ENCODE peak calls at places on chromosomes 11 and 22, in six cellular contexts. One of them, this sample, is unnamed. For H3K36me3 and H3K4me1, the result is how much of the 10 kb centered on the place peaks cover.

GRCh38 chr22:22216450-22216959 is 28.1 kb upstream of the VPREB1 start:
- DNase-seq in right atrium auricular region: no peak
- DNase-seq in uterus: no peak
- DNase-seq in CD8-positive, alpha-beta memory T cell: no peak
- DNase-seq in naive thymus-derived CD4-positive, alpha-beta T cell: no peak
- DNase-seq in SJSA1: peak
- DNase-seq in this sample: no peak

GRCh38 chr11:62061356-62062222 is 62.2 kb upstream of the INCENP start:
- DNase-seq in right atrium auricular region: no peak
- DNase-seq in uterus: no peak
- DNase-seq in CD8-positive, alpha-beta memory T cell: no peak
- DNase-seq in SJSA1: no peak
- DNase-seq in naive thymus-derived CD4-positive, alpha-beta T cell: no peak
- DNase-seq in this sample: no peak

GRCh38 chr11:3156282-3156660 is 8.8 kb downstream of the OSBPL5 start:
- DNase-seq in SJSA1: no peak
- DNase-seq in uterus: no peak
- DNase-seq in right atrium auricular region: no peak
- DNase-seq in CD8-positive, alpha-beta memory T cell: no peak
- DNase-seq in naive thymus-derived CD4-positive, alpha-beta T cell: no peak
- DNase-seq in this sample: no peak

GRCh38 chr11:114279778-114280532 is 16.2 kb upstream of the NNMT start:
- DNase-seq in SJSA1: no peak
- DNase-seq in right atrium auricular region: no peak
- DNase-seq in naive thymus-derived CD4-positive, alpha-beta T cell: no peak
- DNase-seq in uterus: no peak
- DNase-seq in CD8-positive, alpha-beta memory T cell: no peak
- DNase-seq in this sample: no peak

GRCh38 chr22:10741210-10741609 is 4786.8 kb upstream of the OR11H1 start:
- DNase-seq in uterus: no peak
- DNase-seq in right atrium auricular region: no peak
- DNase-seq in SJSA1: no peak
- DNase-seq in naive thymus-derived CD4-positive, alpha-beta T cell: no peak
- DNase-seq in CD8-positive, alpha-beta memory T cell: no peak
- DNase-seq in this sample: no peak

GRCh38 chr22:49229483-49230193 is 598.0 kb downstream of the BRD1 start:
- DNase-seq in SJSA1: peak
- DNase-seq in uterus: no peak
- DNase-seq in naive thymus-derived CD4-positive, alpha-beta T cell: no peak
- DNase-seq in right atrium auricular region: no peak
- DNase-seq in CD8-positive, alpha-beta memory T cell: no peak
- DNase-seq in this sample: no peak

GRCh38 chr22:27980424-27981148 is 61.5 kb upstream of the PITPNB start:
- DNase-seq in right atrium auricular region: no peak
- DNase-seq in SJSA1: no peak
- DNase-seq in uterus: no peak
- DNase-seq in CD8-positive, alpha-beta memory T cell: no peak
- DNase-seq in naive thymus-derived CD4-positive, alpha-beta T cell: no peak
- DNase-seq in this sample: no peak

GRCh38 chr22:44392446-44392921 is 79.7 kb upstream of the SHISAL1 start:
- DNase-seq in uterus: no peak
- DNase-seq in CD8-positive, alpha-beta memory T cell: no peak
- DNase-seq in SJSA1: peak
- DNase-seq in naive thymus-derived CD4-positive, alpha-beta T cell: no peak
- DNase-seq in right atrium auricular region: no peak
- DNase-seq in this sample: no peak

GRCh38 chr11:117949062-117949461 is 19.9 kb upstream of the TMPRSS13 start:
- DNase-seq in naive thymus-derived CD4-positive, alpha-beta T cell: no peak
- DNase-seq in uterus: no peak
- DNase-seq in CD8-positive, alpha-beta memory T cell: no peak
- DNase-seq in right atrium auricular region: peak
- DNase-seq in SJSA1: no peak
- DNase-seq in this sample: no peak

GRCh38 chr22:19057539-19057938 is 64.7 kb downstream of the DGCR2 start:
- DNase-seq in CD8-positive, alpha-beta memory T cell: no peak
- DNase-seq in SJSA1: peak
- DNase-seq in naive thymus-derived CD4-positive, alpha-beta T cell: no peak
- DNase-seq in right atrium auricular region: no peak
- DNase-seq in uterus: no peak
- DNase-seq in this sample: no peak
- H3K36me3 ChIP-seq in CD8-positive, alpha-beta memory T cell: under half
- H3K36me3 ChIP-seq in SJSA1: half or more
- H3K36me3 ChIP-seq in naive thymus-derived CD4-positive, alpha-beta T cell: under half
- H3K36me3 ChIP-seq in right atrium auricular region: half or more
- H3K36me3 ChIP-seq in uterus: under half
- H3K36me3 ChIP-seq in this sample: half or more

DNA sequence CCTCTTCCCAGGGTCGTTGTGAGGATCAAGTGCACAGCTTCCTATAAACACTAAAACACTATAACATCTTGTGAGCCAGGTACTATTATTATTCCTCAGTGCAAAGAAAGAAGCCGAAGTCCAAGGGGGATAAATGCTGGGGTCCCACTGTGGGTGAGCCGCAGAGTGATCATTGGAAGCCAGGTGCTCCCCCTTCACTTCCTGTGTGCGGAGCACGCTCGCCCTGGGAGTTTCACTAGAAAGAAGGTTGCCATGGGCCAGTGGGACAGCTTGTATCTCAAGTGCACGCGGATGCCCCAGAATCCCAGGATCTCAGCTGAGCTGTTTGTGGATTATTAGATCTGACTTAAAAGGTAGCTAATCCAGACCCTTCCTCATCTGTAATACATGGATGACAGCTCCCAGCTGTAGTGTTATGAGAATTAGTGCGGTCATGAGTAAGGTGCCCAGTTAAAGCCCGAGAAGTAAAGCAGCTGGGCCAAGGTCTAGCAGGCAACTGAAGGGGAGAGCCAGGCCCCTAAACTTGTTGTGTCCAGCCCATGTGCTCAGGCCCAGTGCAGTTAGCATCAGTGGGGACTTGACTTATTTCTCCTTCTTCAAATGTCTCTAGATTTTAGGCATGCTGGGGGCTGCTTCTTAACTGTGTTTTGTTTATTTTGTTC is 941 bp downstream of the CBY1 start:
- DNase-seq in SJSA1: no peak
- DNase-seq in naive thymus-derived CD4-positive, alpha-beta T cell: peak
- DNase-seq in CD8-positive, alpha-beta memory T cell: peak
- DNase-seq in right atrium auricular region: no peak
- DNase-seq in uterus: no peak
- DNase-seq in this sample: peak
- H3K27ac ChIP-seq in SJSA1: no peak
- H3K27ac ChIP-seq in naive thymus-derived CD4-positive, alpha-beta T cell: peak
- H3K27ac ChIP-seq in CD8-positive, alpha-beta memory T cell: peak
- H3K27ac ChIP-seq in right atrium auricular region: peak
- H3K27ac ChIP-seq in uterus: peak
- H3K27ac ChIP-seq in this sample: peak

GRCh38 chr22:41526802-41527799 is 17.2 kb downstream of the POLR3H start:
- DNase-seq in naive thymus-derived CD4-positive, alpha-beta T cell: peak
- DNase-seq in right atrium auricular region: no peak
- DNase-seq in uterus: peak
- DNase-seq in CD8-positive, alpha-beta memory T cell: peak
- DNase-seq in SJSA1: no peak
- DNase-seq in this sample: peak

GRCh38 chr22:41525450-41526225 is 18.6 kb downstream of the POLR3H start:
- DNase-seq in SJSA1: no peak
- DNase-seq in naive thymus-derived CD4-positive, alpha-beta T cell: no peak
- DNase-seq in right atrium auricular region: no peak
- DNase-seq in CD8-positive, alpha-beta memory T cell: no peak
- DNase-seq in uterus: no peak
- DNase-seq in this sample: no peak

GRCh38 chr22:41524283-41524682 is 20.0 kb downstream of the POLR3H start:
- DNase-seq in CD8-positive, alpha-beta memory T cell: no peak
- DNase-seq in SJSA1: no peak
- DNase-seq in naive thymus-derived CD4-positive, alpha-beta T cell: no peak
- DNase-seq in right atrium auricular region: peak
- DNase-seq in uterus: peak
- DNase-seq in this sample: no peak

GRCh38 chr22:41524809-41525449 is 19.3 kb downstream of the POLR3H start:
- DNase-seq in naive thymus-derived CD4-positive, alpha-beta T cell: peak
- DNase-seq in SJSA1: no peak
- DNase-seq in CD8-positive, alpha-beta memory T cell: peak
- DNase-seq in uterus: peak
- DNase-seq in right atrium auricular region: no peak
- DNase-seq in this sample: peak

DNA sequence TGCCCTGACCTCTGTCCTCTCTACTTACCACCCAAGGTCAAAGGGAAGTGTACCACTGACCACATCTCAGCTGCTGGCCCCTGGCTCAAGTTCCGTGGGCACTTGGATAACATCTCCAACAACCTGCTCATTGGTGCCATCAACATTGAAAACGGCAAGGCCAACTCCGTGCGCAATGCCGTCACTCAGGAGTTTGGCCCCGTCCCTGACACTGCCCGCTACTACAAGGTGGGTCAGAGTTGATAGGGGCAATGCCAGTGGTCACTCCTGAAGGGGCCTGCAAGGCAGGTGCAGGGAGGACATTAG is 18.1 kb downstream of the POLR3H start:
- DNase-seq in CD8-positive, alpha-beta memory T cell: no peak
- DNase-seq in SJSA1: no peak
- DNase-seq in right atrium auricular region: no peak
- DNase-seq in uterus: no peak
- DNase-seq in naive thymus-derived CD4-positive, alpha-beta T cell: no peak
- DNase-seq in this sample: no peak
- H3K4me1 ChIP-seq in CD8-positive, alpha-beta memory T cell: under half
- H3K4me1 ChIP-seq in SJSA1: under half
- H3K4me1 ChIP-seq in right atrium auricular region: under half
- H3K4me1 ChIP-seq in uterus: under half
- H3K4me1 ChIP-seq in naive thymus-derived CD4-positive, alpha-beta T cell: under half
- H3K4me1 ChIP-seq in this sample: under half

DNA sequence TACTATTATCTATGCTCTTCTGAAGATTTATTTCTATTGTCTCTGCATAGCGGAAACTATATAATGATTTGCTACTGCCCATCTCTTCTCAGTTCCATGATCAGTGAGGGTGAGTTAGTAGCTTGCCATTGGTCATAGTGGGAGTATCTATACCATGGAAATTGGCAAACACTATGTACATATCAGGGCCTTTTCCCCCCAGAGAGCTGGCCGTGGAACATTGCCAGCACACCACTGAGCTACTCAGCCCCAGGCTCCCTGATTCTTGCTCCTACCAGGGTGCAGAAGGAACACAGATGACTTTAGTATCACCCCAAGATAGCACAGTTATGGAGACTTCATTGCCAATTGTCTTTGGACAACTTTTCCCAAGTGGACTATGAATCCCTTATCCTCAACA is 33.2 kb downstream of the IRAG1 start:
- DNase-seq in CD8-positive, alpha-beta memory T cell: no peak
- DNase-seq in SJSA1: no peak
- DNase-seq in right atrium auricular region: no peak
- DNase-seq in uterus: no peak
- DNase-seq in naive thymus-derived CD4-positive, alpha-beta T cell: no peak
- DNase-seq in this sample: no peak
- H3K36me3 ChIP-seq in CD8-positive, alpha-beta memory T cell: under half
- H3K36me3 ChIP-seq in SJSA1: under half
- H3K36me3 ChIP-seq in right atrium auricular region: under half
- H3K36me3 ChIP-seq in uterus: under half
- H3K36me3 ChIP-seq in naive thymus-derived CD4-positive, alpha-beta T cell: under half
- H3K36me3 ChIP-seq in this sample: under half

GRCh38 chr11:73175551-73176144 is 33.5 kb upstream of the FCHSD2 start:
- DNase-seq in naive thymus-derived CD4-positive, alpha-beta T cell: no peak
- DNase-seq in uterus: no peak
- DNase-seq in CD8-positive, alpha-beta memory T cell: no peak
- DNase-seq in SJSA1: no peak
- DNase-seq in right atrium auricular region: no peak
- DNase-seq in this sample: no peak
- H3K27ac ChIP-seq in naive thymus-derived CD4-positive, alpha-beta T cell: no peak
- H3K27ac ChIP-seq in uterus: no peak
- H3K27ac ChIP-seq in CD8-positive, alpha-beta memory T cell: no peak
- H3K27ac ChIP-seq in SJSA1: no peak
- H3K27ac ChIP-seq in right atrium auricular region: peak
- H3K27ac ChIP-seq in this sample: no peak

GRCh38 chr11:65526744-65527143 is 1.9 kb downstream of the SCYL1 start:
- DNase-seq in SJSA1: no peak
- DNase-seq in right atrium auricular region: no peak
- DNase-seq in uterus: no peak
- DNase-seq in naive thymus-derived CD4-positive, alpha-beta T cell: no peak
- DNase-seq in CD8-positive, alpha-beta memory T cell: no peak
- DNase-seq in this sample: no peak

GRCh38 chr11:65529475-65530156 is 4.7 kb downstream of the SCYL1 start:
- DNase-seq in uterus: no peak
- DNase-seq in right atrium auricular region: no peak
- DNase-seq in naive thymus-derived CD4-positive, alpha-beta T cell: no peak
- DNase-seq in CD8-positive, alpha-beta memory T cell: no peak
- DNase-seq in SJSA1: peak
- DNase-seq in this sample: no peak

GRCh38 chr11:65528819-65529350 is 4.0 kb downstream of the SCYL1 start:
- DNase-seq in naive thymus-derived CD4-positive, alpha-beta T cell: no peak
- DNase-seq in right atrium auricular region: no peak
- DNase-seq in CD8-positive, alpha-beta memory T cell: no peak
- DNase-seq in SJSA1: no peak
- DNase-seq in uterus: no peak
- DNase-seq in this sample: no peak

GRCh38 chr11:65532388-65533064 is 7.6 kb downstream of the SCYL1 start:
- DNase-seq in right atrium auricular region: no peak
- DNase-seq in SJSA1: peak
- DNase-seq in uterus: no peak
- DNase-seq in CD8-positive, alpha-beta memory T cell: no peak
- DNase-seq in naive thymus-derived CD4-positive, alpha-beta T cell: no peak
- DNase-seq in this sample: no peak

DNA sequence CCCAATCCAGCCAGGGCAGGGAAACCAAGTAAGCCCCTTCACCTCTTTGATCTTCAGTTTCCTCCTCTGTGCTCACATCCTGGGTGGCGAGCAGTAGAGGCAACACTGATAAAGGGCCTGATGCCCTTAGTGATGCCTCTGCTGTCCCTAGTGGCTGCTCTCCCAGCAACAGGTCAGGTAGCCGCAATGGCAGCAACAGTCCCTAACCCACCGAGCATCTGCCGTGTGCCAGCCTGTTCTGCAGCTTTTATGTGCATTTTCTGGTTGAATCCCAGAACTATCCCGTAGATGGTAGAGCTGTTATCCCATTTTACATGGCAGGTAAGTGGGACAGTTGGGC is 5.2 kb downstream of the SCYL1 start:
- DNase-seq in right atrium auricular region: no peak
- DNase-seq in naive thymus-derived CD4-positive, alpha-beta T cell: no peak
- DNase-seq in SJSA1: peak
- DNase-seq in uterus: no peak
- DNase-seq in CD8-positive, alpha-beta memory T cell: no peak
- DNase-seq in this sample: peak
- H3K4me1 ChIP-seq in right atrium auricular region: under half
- H3K4me1 ChIP-seq in naive thymus-derived CD4-positive, alpha-beta T cell: under half
- H3K4me1 ChIP-seq in SJSA1: under half
- H3K4me1 ChIP-seq in uterus: under half
- H3K4me1 ChIP-seq in CD8-positive, alpha-beta memory T cell: under half
- H3K4me1 ChIP-seq in this sample: under half